ENCODE peak calls at places on chromosomes 12 and 14, in four cellular contexts. F, U, A and D are unnamed samples.

GRCh38 chr14:98688446-98688845 is 583.6 kb downstream of the BCL11B start:
- DNase-seq in A (no peak), F (no peak), U (no peak), D (no peak)

GRCh38 chr14:91230363-91231035 is 14.0 kb downstream of the GPR68 start:
- DNase-seq in U (no peak), F (no peak), A (no peak), D (no peak)

GRCh38 chr14:64792871-64793560 is 86.7 kb downstream of the SPTB start:
- DNase-seq in A (no peak), F (peak; percentile 47), U (no peak), D (no peak)

GRCh38 chr12:8590842-8591545 is 21.7 kb downstream of the AICDA start:
- DNase-seq in F (no peak), U (no peak), A (no peak), D (no peak)

GRCh38 chr12:100229036-100229635 is 28.5 kb downstream of the ACTR6 start:
- DNase-seq in U (no peak), A (no peak), F (no peak), D (no peak)

GRCh38 chr12:13044002-13044858 is at the start of gene FAM234B:
- DNase-seq in U (peak; percentile 83), A (peak; percentile 87), F (peak; percentile 91), D (peak; percentile 91)

GRCh38 chr12:63916561-63917476 is 72.3 kb downstream of the SRGAP1 start:
- DNase-seq in F (no peak), U (no peak), A (no peak), D (no peak)

GRCh38 chr12:53102883-53103807 is at the start of gene SOAT2:
- DNase-seq in A (no peak), U (no peak), F (no peak), D (peak; percentile 50)

GRCh38 chr12:18261906-18262305 is 588 bp downstream of the PIK3C2G start:
- DNase-seq in F (no peak), U (no peak), A (no peak), D (no peak)

GRCh38 chr12:48004039-48004940 is at the start of gene COL2A1:
- DNase-seq in U (no peak), F (no peak), A (no peak), D (no peak)

GRCh38 chr14:76090611-76091010 is 61.1 kb upstream of the GPATCH2L start:
- DNase-seq in F (no peak), A (no peak), U (no peak), D (no peak)